ENCODE peak calls at places on chromosome 6, in four cellular contexts. X, P, H and L are unnamed samples.

GRCh38 chr6:143125896-143126573 is 65.3 kb downstream of the AIG1 start:
- DNase-seq in X (no peak), P (no peak), H (no peak), L (no peak)

GRCh38 chr6:74070091-74070490 is 374.1 kb downstream of the CD109 start:
- DNase-seq in X (no peak), H (no peak), P (no peak), L (no peak)

GRCh38 chr6:84500726-84501125 is 263.7 kb downstream of the TBX18 start:
- DNase-seq in P (no peak), X (no peak), H (no peak), L (no peak)

GRCh38 chr6:36682328-36683144 is 4.0 kb downstream of the CDKN1A start:
- DNase-seq in X (no peak), P (no peak), H (peak), L (no peak)

GRCh38 chr6:83908813-83909212 is 49.3 kb downstream of the CYB5R4 start:
- DNase-seq in H (no peak), X (no peak), P (no peak), L (no peak)

GRCh38 chr6:165843568-165844113 is 180.6 kb upstream of the PDE10A start:
- DNase-seq in P (no peak), H (no peak), X (no peak), L (no peak)

GRCh38 chr6:23735151-23735550 is 390.9 kb upstream of the NRSN1 start:
- DNase-seq in P (no peak), X (no peak), H (no peak), L (no peak)

GRCh38 chr6:148328876-148329567 is 13.6 kb upstream of the SASH1 start:
- DNase-seq in X (no peak), P (no peak), H (no peak), L (no peak)

GRCh38 chr6:40755749-40756452 is 168.7 kb upstream of the LRFN2 start:
- DNase-seq in H (no peak), P (no peak), X (peak), L (no peak)

GRCh38 chr6:75633045-75633444 is 31.4 kb downstream of the SENP6 start:
- DNase-seq in H (no peak), X (no peak), P (no peak), L (no peak)

GRCh38 chr6:89387516-89388222 is 24.4 kb downstream of the RRAGD start:
- DNase-seq in H (no peak), P (no peak), X (peak), L (no peak)

GRCh38 chr6:68032217-68032616 is 602.9 kb upstream of the ADGRB3 start:
- DNase-seq in P (no peak), H (no peak), X (no peak), L (no peak)

GRCh38 chr6:170011233-170012142 is 260.1 kb downstream of the ERMARD start:
- DNase-seq in H (no peak), X (no peak), P (no peak), L (no peak)

GRCh38 chr6:54813901-54814300 is 32.7 kb upstream of the FAM83B start:
- DNase-seq in X (no peak), P (no peak), H (no peak), L (no peak)

GRCh38 chr6:149128489-149129145 is 188.9 kb upstream of the TAB2 start:
- DNase-seq in H (no peak), X (no peak), P (peak), L (no peak)

GRCh38 chr6:100088009-100088408 is 94.0 kb upstream of the MCHR2 start:
- DNase-seq in X (no peak), P (no peak), H (no peak), L (no peak)

GRCh38 chr6:169162968-169163903 is 90.4 kb downstream of the THBS2 start:
- DNase-seq in P (no peak), H (no peak), X (no peak), L (no peak)

GRCh38 chr6:111482236-111482958 is 621 bp downstream of the REV3L start:
- DNase-seq in H (peak), P (peak), X (no peak), L (no peak)

GRCh38 chr6:31794866-31795615 is 511 bp downstream of the VARS1 start:
- DNase-seq in H (peak), X (no peak), P (peak), L (peak)

GRCh38 chr6:152979116-152979515 is 3.7 kb downstream of the FBXO5 start:
- DNase-seq in H (no peak), P (no peak), X (no peak), L (no peak)

GRCh38 chr6:21582651-21583050 is 10.9 kb upstream of the SOX4 start:
- DNase-seq in X (no peak), P (no peak), H (no peak), L (no peak)

GRCh38 chr6:30074331-30075093 is 1.1 kb downstream of the RNF39 start:
- DNase-seq in P (no peak), H (no peak), X (no peak), L (no peak)

GRCh38 chr6:29537714-29538403 is 21.7 kb downstream of the UBD start:
- DNase-seq in P (no peak), H (no peak), X (no peak), L (no peak)

GRCh38 chr6:42179956-42180335 is 6.8 kb downstream of the GUCA1A start:
- DNase-seq in P (no peak), X (no peak), H (no peak), L (no peak)

GRCh38 chr6:40285535-40285934 is 301.6 kb downstream of the LRFN2 start:
- DNase-seq in H (no peak), P (no peak), X (no peak), L (no peak)

GRCh38 chr6:70108230-70108629 is 194.7 kb downstream of the COL9A1 start:
- DNase-seq in P (peak), H (no peak), X (peak), L (peak)

GRCh38 chr6:66508433-66508832 is 801.4 kb upstream of the EYS start:
- DNase-seq in P (no peak), H (no peak), X (no peak), L (no peak)

GRCh38 chr6:6856538-6857523 is 250.9 kb upstream of the RREB1 start:
- DNase-seq in H (peak), P (no peak), X (peak), L (no peak)

GRCh38 chr6:26157150-26157837 is 70.1 kb downstream of the HFE start:
- DNase-seq in H (peak), X (no peak), P (peak), L (peak)

GRCh38 chr6:42947950-42948349 is 12.6 kb upstream of the GNMT start:
- DNase-seq in H (no peak), P (no peak), X (no peak), L (no peak)

GRCh38 chr6:71908162-71908765 is 21.9 kb downstream of the RIMS1 start:
- DNase-seq in H (no peak), P (no peak), X (peak), L (no peak)

GRCh38 chr6:114740547-114740946 is 397.7 kb upstream of the HS3ST5 start:
- DNase-seq in H (no peak), X (no peak), P (no peak), L (no peak)

GRCh38 chr6:149991838-149992237 is 28.1 kb downstream of the ULBP1 start:
- DNase-seq in X (no peak), H (no peak), P (no peak), L (no peak)

GRCh38 chr6:118719351-118720124 is 68.1 kb upstream of the CEP85L start:
- DNase-seq in X (no peak), H (no peak), P (no peak), L (peak)

GRCh38 chr6:111107589-111107988 is 20.3 kb downstream of the SLC16A10 start:
- DNase-seq in H (no peak), P (no peak), X (no peak), L (no peak)

GRCh38 chr6:134619789-134620188 is 301.9 kb upstream of the SGK1 start:
- DNase-seq in H (no peak), X (no peak), P (no peak), L (no peak)

GRCh38 chr6:12001004-12001705 is 11.0 kb upstream of the HIVEP1 start:
- DNase-seq in P (no peak), X (no peak), H (no peak), L (no peak)

GRCh38 chr6:26271640-26272090 is 93.3 kb upstream of the BTN3A2 start:
- DNase-seq in H (no peak), X (no peak), P (no peak), L (no peak)

GRCh38 chr6:41247288-41247865 is 19.2 kb downstream of the TREML4 start:
- DNase-seq in H (no peak), X (no peak), P (no peak), L (no peak)

GRCh38 chr6:17493286-17493685 is 99.9 kb downstream of the CAP2 start:
- DNase-seq in X (no peak), H (no peak), P (peak), L (no peak)

GRCh38 chr6:9085054-9085746 is 649.9 kb upstream of the SLC35B3 start:
- DNase-seq in P (no peak), H (no peak), X (no peak), L (no peak)

GRCh38 chr6:9086331-9086730 is 651.0 kb upstream of the SLC35B3 start:
- DNase-seq in X (no peak), H (no peak), P (no peak), L (no peak)

DNA sequence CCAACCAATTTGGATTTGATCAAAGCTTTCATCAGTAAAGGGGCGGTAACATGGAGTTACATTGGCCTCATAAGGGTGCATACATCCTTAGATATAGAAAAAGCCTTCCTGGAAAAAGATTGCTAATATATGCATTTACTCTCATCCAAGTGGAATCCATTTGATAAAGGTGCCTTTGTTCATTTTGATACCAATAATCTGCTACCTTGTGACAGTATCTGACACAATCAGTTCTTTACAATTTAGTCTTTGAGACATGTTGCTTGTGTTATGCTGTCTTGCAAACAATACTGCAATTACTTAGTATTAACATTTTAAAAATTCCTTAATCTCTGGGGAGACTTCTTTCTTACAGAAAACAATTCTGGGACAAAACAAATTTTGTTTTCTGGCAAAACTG is 654.4 kb upstream of the SLC35B3 start:
- DNase-seq in H (no peak), P (no peak), X (no peak), L (no peak)
- TF ChIP-seq SPI1 in H (no peak), P (no peak), X (no peak), L (no peak)

GRCh38 chr6:154653853-154654252 is 79.4 kb upstream of the SCAF8 start:
- DNase-seq in H (no peak), P (no peak), X (no peak), L (no peak)
- TF ChIP-seq SPI1 in H (no peak), P (no peak), X (no peak), L (no peak)

DNA sequence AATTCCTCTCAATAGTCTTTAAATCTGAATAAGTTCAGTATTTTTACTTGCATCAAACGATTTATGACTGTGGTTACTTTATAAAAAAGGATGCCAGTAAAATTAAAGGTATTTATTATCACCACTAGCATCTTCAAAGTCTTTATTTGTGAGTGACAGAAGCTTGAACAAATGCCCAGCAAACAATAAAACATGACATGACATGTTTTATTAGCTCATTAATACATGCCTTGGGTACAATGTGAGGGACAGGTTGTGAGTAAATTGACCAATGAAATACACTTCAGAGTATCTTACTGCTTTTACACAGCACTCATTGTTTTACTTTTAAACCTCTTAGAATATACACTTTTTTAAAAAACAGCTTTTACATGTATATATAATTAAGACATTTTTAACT is 113.4 kb upstream of the BEND3 start:
- DNase-seq in X (no peak), H (no peak), P (no peak), L (no peak)
- TF ChIP-seq SPI1 in X (no peak), H (no peak), P (no peak), L (no peak)

GRCh38 chr6:4487538-4487937 is 288.7 kb upstream of the CDYL start:
- DNase-seq in P (no peak), X (no peak), H (no peak), L (no peak)
- TF ChIP-seq SPI1 in P (no peak), X (no peak), H (no peak), L (no peak)